ENCODE peak calls at places on chromosome 1, in eight cellular contexts. X is prostate gland, O is spleen, Z is BE2C, H is brain microvascular endothelial cell, K is left ventricle myocardium inferior, E is left lung, U is hepatocyte. P is an unnamed sample.

GRCh38 chr1:102434421-102434820 is 437.7 kb upstream of the OLFM3 start:
- DNase-seq in X (no peak), O (no peak), Z (peak; percentile 61), H (no peak), K (no peak), E (no peak), U (peak; percentile 36), P (peak; percentile 75)

GRCh38 chr1:118825619-118826018 is 162.5 kb downstream of the TBX15 start:
- DNase-seq in X (no peak), O (no peak), Z (no peak), H (no peak), K (no peak), E (no peak), U (no peak), P (no peak)

GRCh38 chr1:66532798-66533783 is 862 bp upstream of the SGIP1 start:
- DNase-seq in X (no peak), O (peak; percentile 75), Z (peak; percentile 4), H (peak; percentile 87), K (peak; percentile 19), E (no peak), U (peak; percentile 43), P (peak; percentile 81)

GRCh38 chr1:83086986-83087512 is 911.9 kb downstream of the TTLL7 start:
- DNase-seq in X (no peak), O (no peak), Z (no peak), H (no peak), K (no peak), E (no peak), U (no peak), P (no peak)

GRCh38 chr1:234729566-234729965 is 119.6 kb upstream of the IRF2BP2 start:
- DNase-seq in X (no peak), O (no peak), Z (no peak), H (peak; percentile 58), K (no peak), E (no peak), U (no peak), P (peak; percentile 29)

GRCh38 chr1:92503926-92504750 is 17.4 kb upstream of the GFI1 start:
- DNase-seq in X (no peak), O (no peak), Z (no peak), H (no peak), K (no peak), E (no peak), U (no peak), P (no peak)

GRCh38 chr1:180269848-180270766 is 40.0 kb downstream of the LHX4 start:
- DNase-seq in X (no peak), O (peak; percentile 59), Z (peak; percentile 29), H (no peak), K (no peak), E (no peak), U (peak; percentile 71), P (peak; percentile 80)

GRCh38 chr1:160607051-160608032 is 28.0 kb upstream of the CD84 start:
- DNase-seq in X (peak; percentile 37), O (no peak), Z (peak; percentile 41), H (peak; percentile 78), K (no peak), E (no peak), U (peak; percentile 87), P (peak; percentile 71)

GRCh38 chr1:80427886-80428285 is 1372.8 kb upstream of the ADGRL2 start:
- DNase-seq in X (no peak), O (no peak), Z (no peak), H (no peak), K (no peak), E (no peak), U (no peak), P (no peak)

GRCh38 chr1:34985063-34985770 is at the start of gene TMEM35B:
- DNase-seq in X (peak; percentile 49), O (peak; percentile 95), Z (peak; percentile 54), H (peak; percentile 46), K (peak; percentile 74), E (peak; percentile 81), U (peak; percentile 64), P (peak; percentile 87)

GRCh38 chr1:107964397-107965111 is 426 bp downstream of the VAV3 start:
- DNase-seq in X (peak; percentile 22), O (peak; percentile 88), Z (peak; percentile 11), H (no peak), K (no peak), E (peak; percentile 37), U (peak; percentile 28), P (peak; percentile 87)

GRCh38 chr1:87007323-87007722 is 92.9 kb downstream of the HS2ST1 start:
- DNase-seq in X (no peak), O (no peak), Z (no peak), H (no peak), K (no peak), E (no peak), U (no peak), P (no peak)

GRCh38 chr1:16617778-16618580 is 4.6 kb upstream of the NBPF1 start:
- DNase-seq in X (no peak), O (no peak), Z (no peak), H (no peak), K (no peak), E (no peak), U (no peak), P (peak; percentile 48)

GRCh38 chr1:41689596-41689995 is 205.1 kb upstream of the EDN2 start:
- DNase-seq in X (no peak), O (peak; percentile 73), Z (no peak), H (no peak), K (no peak), E (no peak), U (no peak), P (no peak)

GRCh38 chr1:70509996-70510876 is 99.2 kb downstream of the CTH start:
- DNase-seq in X (no peak), O (no peak), Z (no peak), H (peak; percentile 59), K (no peak), E (no peak), U (peak; percentile 84), P (no peak)

GRCh38 chr1:14259191-14259757 is 339.2 kb upstream of the KAZN start:
- DNase-seq in X (peak; percentile 4), O (no peak), Z (no peak), H (no peak), K (peak; percentile 86), E (peak; percentile 67), U (no peak), P (no peak)

GRCh38 chr1:192555399-192555798 is 20.2 kb upstream of the RGS1 start:
- DNase-seq in X (no peak), O (no peak), Z (no peak), H (no peak), K (no peak), E (no peak), U (no peak), P (no peak)

GRCh38 chr1:3001471-3002348 is 19.6 kb upstream of the ACTRT2 start:
- DNase-seq in X (no peak), O (peak; percentile 45), Z (no peak), H (no peak), K (no peak), E (peak; percentile 19), U (no peak), P (no peak)

GRCh38 chr1:160520582-160520981 is 2.5 kb downstream of the SLAMF6 start:
- DNase-seq in X (no peak), O (no peak), Z (no peak), H (no peak), K (no peak), E (no peak), U (no peak), P (no peak)

GRCh38 chr1:1907098-1907736 is 7.8 kb upstream of the CALML6 start:
- DNase-seq in X (no peak), O (peak; percentile 84), Z (peak; percentile 73), H (no peak), K (no peak), E (no peak), U (peak; percentile 28), P (no peak)

GRCh38 chr1:171434717-171435346 is 50.5 kb upstream of the PRRC2C start:
- DNase-seq in X (no peak), O (no peak), Z (no peak), H (peak; percentile 74), K (no peak), E (peak; percentile 44), U (peak; percentile 27), P (no peak)

DNA sequence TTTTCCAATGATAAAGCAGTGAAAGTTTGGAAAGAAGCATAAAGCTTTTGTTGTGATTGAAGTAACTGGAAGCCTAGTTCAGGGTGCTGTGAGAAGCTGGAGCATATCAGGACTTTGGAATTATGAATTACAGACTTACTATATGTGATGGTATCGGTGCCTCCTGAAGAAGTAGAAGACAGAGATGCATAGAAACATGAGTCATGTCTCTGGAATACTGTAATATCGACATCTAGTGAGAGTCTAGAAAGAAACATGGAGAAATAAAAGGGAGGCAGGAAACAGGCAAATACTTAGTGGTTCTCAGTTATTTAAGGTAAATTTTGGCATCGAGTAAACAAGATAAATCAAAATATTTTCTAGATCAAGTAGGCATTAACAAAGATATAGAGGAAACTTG is 103.0 kb downstream of the CAMTA1 start:
- DNase-seq in X (no peak), O (no peak), Z (no peak), H (no peak), K (no peak), E (no peak), U (no peak), P (no peak)
- TF ChIP-seq CTCF in X (no peak), O (no peak), Z (no peak), H (no peak), K (no peak), E (no peak), U (no peak), P (no peak)

GRCh38 chr1:12064073-12064969 is 1.2 kb downstream of the TNFRSF8 start:
- DNase-seq in X (no peak), O (no peak), Z (no peak), H (no peak), K (no peak), E (no peak), U (no peak), P (peak; percentile 59)
- H3K4me3 ChIP-seq in X (no peak overlapping the region), O (no peak overlapping the region), Z (no peak overlapping the region), H (no peak overlapping the region), K (no peak overlapping the region), E (no peak overlapping the region), U (no peak overlapping the region), P (peak overlapping the region; percentile 25)

GRCh38 chr1:30964706-30965105 is 56.1 kb upstream of the SDC3 start:
- DNase-seq in X (no peak), O (no peak), Z (peak; percentile 8), H (no peak), K (peak; percentile 45), E (no peak), U (no peak), P (no peak)
- H3K36me3 ChIP-seq in X (peaks cover 6% of the 10 kb centered on the region), O (peaks cover 99% of the 10 kb centered on the region), Z (peaks cover 41% of the 10 kb centered on the region), H (peaks cover 45% of the 10 kb centered on the region), K (peaks cover 74% of the 10 kb centered on the region), E (no peaks in the 10 kb centered on the region), U (peaks cover 4% of the 10 kb centered on the region), P (peaks cover 93% of the 10 kb centered on the region)

GRCh38 chr1:109824349-109825115 is 60.8 kb upstream of the EPS8L3 start:
- DNase-seq in X (no peak), O (no peak), Z (no peak), H (no peak), K (no peak), E (no peak), U (no peak), P (peak; percentile 31)

GRCh38 chr1:109825774-109826173 is 62.1 kb upstream of the EPS8L3 start:
- DNase-seq in X (no peak), O (no peak), Z (no peak), H (no peak), K (no peak), E (no peak), U (no peak), P (no peak)

GRCh38 chr1:109822749-109823542 is 59.2 kb upstream of the EPS8L3 start:
- DNase-seq in X (no peak), O (no peak), Z (no peak), H (no peak), K (no peak), E (no peak), U (no peak), P (peak; percentile 32)

GRCh38 chr1:109821831-109822745 is 58.4 kb upstream of the EPS8L3 start:
- DNase-seq in X (no peak), O (peak; percentile 79), Z (no peak), H (peak; percentile 41), K (peak; percentile 45), E (peak; percentile 73), U (no peak), P (peak; percentile 38)

GRCh38 chr1:109823543-109824348 is 60.0 kb upstream of the EPS8L3 start:
- DNase-seq in X (no peak), O (peak; percentile 79), Z (no peak), H (peak; percentile 28), K (peak; percentile 49), E (peak; percentile 52), U (peak; percentile 50), P (peak; percentile 64)
- TF ChIP-seq CTCF in X (no peak), O (no peak), Z (no peak), H (peak; percentile 9), K (no peak), E (no peak), U (no peak), P (no peak)

P was measured in endodermal cell.